ENCODE peak calls at places on chromosomes 16 and 17, in five cellular contexts. I is lung microvascular endothelial cell, G is AG10803, O is T-helper 2 cell, H is cortex of kidney. N is an unnamed sample.

GRCh38 chr16:2296662-2297505 is 29.0 kb upstream of the RNPS1 start:
- DNase-seq in I (peak), G (peak), O (no peak), H (no peak), N (no peak)

GRCh38 chr16:87921236-87921773 is 15.0 kb downstream of the CA5A start:
- DNase-seq in I (no peak), G (no peak), O (no peak), H (no peak), N (no peak)

GRCh38 chr16:3751878-3752277 is 34.6 kb upstream of the TRAP1 start:
- DNase-seq in I (no peak), G (no peak), O (no peak), H (no peak), N (no peak)

GRCh38 chr17:77543779-77544178 is 403.0 kb downstream of the SEC14L1 start:
- DNase-seq in I (no peak), G (no peak), O (no peak), H (no peak), N (no peak)

GRCh38 chr17:64378890-64379354 is 11.7 kb downstream of the PECAM1 start:
- DNase-seq in I (peak), G (no peak), O (no peak), H (no peak), N (no peak)

GRCh38 chr17:81518785-81519283 is 6.2 kb upstream of the ACTG1 start:
- DNase-seq in I (no peak), G (no peak), O (no peak), H (no peak), N (no peak)

GRCh38 chr17:28133562-28133970 is 91.1 kb downstream of the NLK start:
- DNase-seq in I (peak), G (peak), O (no peak), H (no peak), N (no peak)

GRCh38 chr16:934178-934577 is 36.6 kb downstream of the LMF1 start:
- DNase-seq in I (no peak), G (no peak), O (no peak), H (no peak), N (no peak)

GRCh38 chr16:55487048-55487803 is 8.2 kb downstream of the MMP2 start:
- DNase-seq in I (peak), G (peak), O (no peak), H (no peak), N (no peak)

GRCh38 chr17:35607239-35607817 is 20.2 kb downstream of the AP2B1 start:
- DNase-seq in I (no peak), G (no peak), O (no peak), H (no peak), N (no peak)

GRCh38 chr16:81457326-81458133 is 12.9 kb downstream of the CMIP start:
- DNase-seq in I (peak), G (peak), O (no peak), H (no peak), N (no peak)

GRCh38 chr17:46943511-46944393 is 20.8 kb downstream of the GOSR2 start:
- DNase-seq in I (peak), G (no peak), O (no peak), H (no peak), N (no peak)

GRCh38 chr17:67020293-67020766 is 24.0 kb upstream of the CACNG1 start:
- DNase-seq in I (no peak), G (no peak), O (no peak), H (no peak), N (no peak)

GRCh38 chr16:23959069-23959800 is 123.5 kb downstream of the PRKCB start:
- DNase-seq in I (no peak), G (no peak), O (no peak), H (no peak), N (no peak)